ENCODE peak calls at places on chromosomes 16 and 17, in eight cellular contexts. U, E, L, N, W, D, O and Z are unnamed samples. For H3K4me1, the result is how much of the 10 kb centered on the place peaks cover.

GRCh38 chr16:89042711-89043551 is 50.7 kb upstream of the ACSF3 start:
- DNase-seq in U (no peak), E (no peak), L (no peak), N (no peak), W (no peak), D (no peak), O (no peak), Z (no peak)

GRCh38 chr17:80252871-80253270 is 7.8 kb upstream of the RNF213 start:
- DNase-seq in U (no peak), E (peak), L (peak), N (peak), W (peak), D (peak), O (peak), Z (no peak)

GRCh38 chr17:2697611-2698162 is 13.9 kb downstream of the CLUH start:
- DNase-seq in U (no peak), E (no peak), L (peak), N (peak), W (no peak), D (no peak), O (no peak), Z (no peak)

GRCh38 chr17:82871056-82871775 is 31.4 kb upstream of the ZNF750 start:
- DNase-seq in U (peak), E (no peak), L (no peak), N (no peak), W (peak), D (no peak), O (no peak), Z (no peak)

GRCh38 chr17:66507103-66507923 is 204.9 kb downstream of the PRKCA start:
- DNase-seq in U (peak), E (peak), L (no peak), N (no peak), W (no peak), D (peak), O (no peak), Z (no peak)

GRCh38 chr16:10871157-10871991 is 5.6 kb upstream of the CIITA start:
- DNase-seq in U (no peak), E (peak), L (no peak), N (peak), W (no peak), D (peak), O (peak), Z (no peak)

GRCh38 chr17:64401941-64402340 is 11.3 kb upstream of the PECAM1 start:
- DNase-seq in U (peak), E (no peak), L (no peak), N (no peak), W (no peak), D (no peak), O (no peak), Z (no peak)

GRCh38 chr16:88994704-88995103 is 17.7 kb upstream of the CBFA2T3 start:
- DNase-seq in U (no peak), E (no peak), L (no peak), N (no peak), W (no peak), D (no peak), O (no peak), Z (no peak)

GRCh38 chr16:21186326-21186691 is 25.1 kb downstream of the ZP2 start:
- DNase-seq in U (no peak), E (no peak), L (no peak), N (no peak), W (no peak), D (no peak), O (no peak), Z (no peak)

GRCh38 chr16:69150146-69150865 is 17.9 kb downstream of the UTP4 start:
- DNase-seq in U (peak), E (peak), L (peak), N (peak), W (peak), D (peak), O (peak), Z (no peak)

GRCh38 chr16:57266531-57267268 is 17.8 kb downstream of the PLLP start:
- DNase-seq in U (peak), E (no peak), L (peak), N (no peak), W (no peak), D (peak), O (peak), Z (no peak)

GRCh38 chr17:80796430-80796861 is 195.2 kb upstream of the CHMP6 start:
- DNase-seq in U (no peak), E (no peak), L (no peak), N (peak), W (no peak), D (no peak), O (no peak), Z (no peak)

DNA sequence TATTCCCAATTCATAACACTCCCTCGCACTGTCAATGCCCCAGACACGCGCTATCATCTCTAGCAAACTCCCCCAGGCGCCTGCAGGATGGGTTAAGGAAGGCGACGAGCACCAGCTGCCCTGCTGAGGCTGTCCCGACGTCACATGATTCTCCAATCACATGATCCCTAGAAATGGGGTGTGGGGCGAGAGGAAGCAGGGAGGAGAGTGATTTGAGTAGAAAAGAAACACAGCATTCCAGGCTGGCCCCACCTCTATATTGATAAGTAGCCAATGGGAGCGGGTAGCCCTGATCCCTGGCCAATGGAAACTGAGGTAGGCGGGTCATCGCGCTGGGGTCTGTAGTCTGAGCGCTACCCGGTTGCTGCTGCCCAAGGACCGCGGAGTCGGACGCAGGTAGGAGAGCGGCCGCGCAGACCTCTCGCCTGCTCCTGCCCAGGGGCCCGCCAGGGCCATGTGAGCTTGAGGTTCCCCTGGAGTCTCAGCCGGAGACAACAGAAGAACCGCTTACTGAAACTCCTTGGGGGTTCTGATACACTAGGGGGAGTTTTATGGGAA is at the start of gene GRN:
- DNase-seq in U (peak), E (peak), L (peak), N (peak), W (peak), D (peak), O (peak), Z (no peak)
- TF ChIP-seq POLR2AphosphoS5 in U (peak), E (peak), L (peak), N (peak), W (peak), D (peak), O (peak), Z (peak)

GRCh38 chr16:85366031-85366763 is 246.9 kb upstream of the GSE1 start:
- DNase-seq in U (no peak), E (no peak), L (peak), N (no peak), W (peak), D (no peak), O (no peak), Z (no peak)
- H3K4me1 ChIP-seq in U (under half), E (under half), L (half or more), N (under half), W (under half), D (under half), O (half or more), Z (under half)

DNA sequence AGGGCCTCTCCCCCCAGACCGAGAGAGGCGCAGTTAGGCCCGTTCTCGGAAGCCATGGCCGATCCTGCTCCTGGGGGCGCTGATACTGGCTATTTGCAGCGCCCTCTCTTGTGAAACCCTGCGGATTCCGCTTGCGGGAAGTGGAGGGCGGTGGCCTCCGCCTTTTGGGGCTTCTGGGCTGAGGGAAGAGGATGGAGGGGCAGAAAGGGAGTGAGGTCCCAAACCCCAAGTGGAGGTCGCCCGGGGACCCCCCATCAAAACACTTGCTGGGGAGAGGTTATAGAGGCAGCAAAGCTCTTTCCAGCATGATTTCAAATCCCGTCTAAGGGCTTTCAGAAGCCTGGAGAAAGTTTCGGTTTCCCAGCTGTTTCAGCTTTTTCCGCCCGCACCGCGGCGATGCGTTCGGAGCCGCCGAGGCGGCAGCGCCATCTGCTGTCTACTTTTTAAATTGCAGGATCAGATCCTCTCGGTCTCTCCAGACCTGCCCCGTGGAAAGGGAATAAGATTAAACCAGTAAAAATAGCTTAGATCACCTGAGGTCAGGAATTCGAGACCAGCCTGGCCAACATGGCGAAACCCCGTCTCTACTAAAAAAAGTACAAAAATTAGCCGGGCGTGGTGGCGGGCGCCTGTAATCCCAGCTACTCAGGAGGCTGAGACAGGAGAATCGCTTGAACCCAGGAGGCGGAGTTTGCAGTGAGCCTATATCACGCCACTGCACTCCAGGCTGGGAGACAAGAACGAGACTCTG is 15.8 kb downstream of the SNX20 start:
- DNase-seq in U (peak), E (peak), L (peak), N (peak), W (peak), D (peak), O (peak), Z (no peak)
- TF ChIP-seq POLR2AphosphoS5 in U (no peak), E (no peak), L (no peak), N (no peak), W (no peak), D (no peak), O (peak), Z (peak)

GRCh38 chr16:30374538-30374937 is at the start of gene MYL11:
- DNase-seq in U (no peak), E (no peak), L (no peak), N (no peak), W (no peak), D (no peak), O (no peak), Z (no peak)

GRCh38 chr16:30375830-30376229 is 1.2 kb downstream of the MYL11 start:
- DNase-seq in U (no peak), E (no peak), L (no peak), N (no peak), W (peak), D (no peak), O (no peak), Z (peak)

GRCh38 chr16:30377812-30378235 is 3.2 kb downstream of the MYL11 start:
- DNase-seq in U (peak), E (peak), L (peak), N (peak), W (peak), D (peak), O (peak), Z (no peak)

GRCh38 chr16:30377050-30377811 is 2.6 kb downstream of the MYL11 start:
- DNase-seq in U (no peak), E (no peak), L (no peak), N (no peak), W (peak), D (no peak), O (no peak), Z (peak)

GRCh38 chr16:30376508-30376907 is 1.9 kb downstream of the MYL11 start:
- DNase-seq in U (no peak), E (no peak), L (no peak), N (no peak), W (no peak), D (no peak), O (no peak), Z (no peak)
- H3K4me1 ChIP-seq in U (under half), E (under half), L (under half), N (under half), W (under half), D (under half), O (under half), Z (under half)

DNA sequence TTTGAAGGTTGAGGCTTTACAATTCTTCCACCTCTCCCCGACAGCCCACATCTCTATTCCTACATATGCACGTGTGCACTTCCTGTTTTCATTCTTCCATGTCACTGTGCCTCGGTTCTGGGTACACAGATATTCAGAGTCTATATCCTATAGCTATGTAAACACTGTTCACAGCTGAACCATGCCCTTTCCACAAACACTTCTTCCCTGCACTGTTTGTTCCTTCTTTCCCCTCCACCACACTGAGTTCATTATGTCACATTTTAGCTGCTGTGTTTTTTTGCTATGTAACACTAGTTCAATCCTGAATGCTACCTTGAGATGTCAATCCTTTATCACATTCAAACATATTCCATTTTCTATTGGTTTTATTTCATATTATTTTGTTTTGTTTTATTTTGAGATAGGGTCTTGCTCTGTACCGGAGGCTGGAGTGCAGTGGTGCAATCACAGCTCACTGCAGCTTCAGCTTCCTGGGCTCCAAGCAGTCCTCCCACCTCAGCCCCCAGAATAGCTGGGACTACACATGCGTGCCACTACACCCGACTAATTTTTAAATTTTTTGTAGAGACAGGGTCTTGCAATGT is 17.0 kb upstream of the MAPK3 start:
- DNase-seq in U (no peak), E (no peak), L (no peak), N (no peak), W (no peak), D (no peak), O (no peak), Z (no peak)
- TF ChIP-seq POLR2AphosphoS5 in U (no peak), E (no peak), L (no peak), N (peak), W (no peak), D (no peak), O (peak), Z (no peak)

GRCh38 chr16:14452066-14452465 is 178.0 kb downstream of the PARN start:
- DNase-seq in U (no peak), E (no peak), L (no peak), N (no peak), W (no peak), D (no peak), O (no peak), Z (no peak)
- H3K4me1 ChIP-seq in U (under half), E (under half), L (under half), N (under half), W (under half), D (under half), O (under half), Z (under half)

GRCh38 chr17:46773676-46774075 is 44.8 kb downstream of the WNT3 start:
- DNase-seq in U (no peak), E (no peak), L (no peak), N (no peak), W (no peak), D (no peak), O (no peak), Z (no peak)

GRCh38 chr17:46771601-46772012 is 46.9 kb downstream of the WNT3 start:
- DNase-seq in U (no peak), E (no peak), L (peak), N (peak), W (peak), D (no peak), O (peak), Z (no peak)

GRCh38 chr17:46770818-46771600 is 47.5 kb downstream of the WNT3 start:
- DNase-seq in U (peak), E (no peak), L (peak), N (peak), W (peak), D (no peak), O (peak), Z (no peak)

GRCh38 chr17:46772879-46773620 is 45.4 kb downstream of the WNT3 start:
- DNase-seq in U (no peak), E (no peak), L (peak), N (no peak), W (no peak), D (no peak), O (no peak), Z (no peak)

DNA sequence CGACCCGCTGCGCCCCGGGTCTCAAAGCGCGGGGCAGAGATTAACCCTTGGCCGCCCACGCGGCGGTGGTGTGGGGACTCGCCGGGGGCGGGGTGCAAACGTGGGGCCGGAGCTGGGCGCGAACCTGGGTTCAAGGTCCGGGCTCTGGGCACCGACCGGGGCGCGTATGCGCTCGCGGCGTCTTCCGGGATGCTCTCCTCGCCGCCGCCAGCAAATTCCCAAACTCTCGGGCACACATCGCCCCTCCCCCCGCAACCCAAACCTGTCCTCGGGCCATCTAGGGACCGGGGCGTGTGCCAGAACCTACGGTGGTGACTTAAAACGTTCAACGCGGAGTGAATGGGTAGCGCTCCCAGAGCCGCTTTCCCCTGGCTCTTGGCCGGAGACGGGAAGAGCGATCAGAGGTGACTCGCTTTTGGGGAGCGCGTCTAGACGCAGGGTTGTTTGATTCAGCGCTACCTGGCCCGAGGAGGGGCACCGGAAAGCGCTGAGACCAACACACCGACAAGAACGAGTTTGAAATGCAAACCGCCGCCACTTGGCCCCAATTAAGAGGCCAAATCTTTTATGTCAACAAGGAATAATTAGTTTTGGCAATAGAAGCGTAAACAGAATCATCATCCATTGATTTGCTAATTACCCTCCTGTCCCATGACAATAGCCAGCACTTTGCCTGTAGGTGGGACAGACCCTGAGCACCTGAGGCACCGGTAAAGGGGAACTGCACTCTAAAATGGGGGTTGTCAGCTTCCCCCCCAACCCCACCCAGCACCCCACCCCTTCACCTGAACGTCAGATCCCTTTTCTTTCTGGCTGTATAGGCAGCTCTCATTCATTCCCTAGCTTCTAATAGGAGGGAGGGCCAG is 46.2 kb downstream of the WNT3 start:
- DNase-seq in U (peak), E (no peak), L (no peak), N (peak), W (peak), D (no peak), O (peak), Z (no peak)
- TF ChIP-seq POLR2AphosphoS5 in U (no peak), E (no peak), L (no peak), N (no peak), W (no peak), D (peak), O (no peak), Z (no peak)